ENCODE peak calls at places on chromosomes 13 and 19, in five cellular contexts. M is adrenal gland, V is pancreas, L is lower leg skin, O is cardiac fibroblast. B is an unnamed sample.

GRCh38 chr19:2039959-2040646 is 10.9 kb downstream of the MKNK2 start:
- DNase-seq in M (no peak), V (peak; percentile 43), L (no peak), O (no peak), B (no peak)

GRCh38 chr13:54029226-54029625 is 1000.6 kb downstream of the OLFM4 start:
- DNase-seq in M (no peak), V (peak; percentile 29), L (no peak), O (peak; percentile 4), B (peak; percentile 87)

GRCh38 chr19:48969276-48970138 is 4.4 kb downstream of the FTL start:
- DNase-seq in M (no peak), V (peak; percentile 29), L (no peak), O (no peak), B (no peak)

GRCh38 chr13:31773538-31773937 is 34.2 kb downstream of the RXFP2 start:
- DNase-seq in M (no peak), V (no peak), L (no peak), O (peak; percentile 97), B (no peak)

GRCh38 chr19:14375055-14375581 is 6.1 kb upstream of the ADGRE5 start:
- DNase-seq in M (peak; percentile 50), V (no peak), L (peak; percentile 88), O (no peak), B (no peak)

GRCh38 chr13:51559916-51560315 is 24.3 kb upstream of the WDFY2 start:
- DNase-seq in M (no peak), V (no peak), L (no peak), O (no peak), B (no peak)

GRCh38 chr13:36914648-36915047 is 5.4 kb downstream of the SMAD9 start:
- DNase-seq in M (no peak), V (no peak), L (no peak), O (no peak), B (no peak)

GRCh38 chr13:21686761-21687391 is 16.0 kb downstream of the FGF9 start:
- DNase-seq in M (no peak), V (no peak), L (no peak), O (no peak), B (no peak)

GRCh38 chr19:13797870-13798269 is 2.6 kb downstream of the ZSWIM4 start:
- DNase-seq in M (peak; percentile 67), V (no peak), L (no peak), O (peak; percentile 94), B (no peak)

GRCh38 chr19:1747285-1748114 is 5.8 kb upstream of the ONECUT3 start:
- DNase-seq in M (peak; percentile 16), V (peak; percentile 70), L (no peak), O (peak; percentile 94), B (peak; percentile 30)

GRCh38 chr19:37413243-37414084 is 42.6 kb downstream of the ZNF527 start:
- DNase-seq in M (no peak), V (no peak), L (no peak), O (peak; percentile 34), B (no peak)

GRCh38 chr13:59843040-59843439 is 320.7 kb downstream of the DIAPH3 start:
- DNase-seq in M (no peak), V (no peak), L (no peak), O (no peak), B (no peak)

GRCh38 chr13:43805071-43805468 is 18.3 kb upstream of the ENOX1 start:
- DNase-seq in M (no peak), V (no peak), L (no peak), O (peak; percentile 99), B (no peak)

GRCh38 chr19:10603084-10603872 is 16.2 kb upstream of the AP1M2 start:
- DNase-seq in M (peak; percentile 50), V (no peak), L (peak; percentile 90), O (peak; percentile 12), B (no peak)

GRCh38 chr13:105464249-105464648 is 1071.2 kb downstream of the EFNB2 start:
- DNase-seq in M (no peak), V (no peak), L (no peak), O (peak; percentile 12), B (no peak)

GRCh38 chr19:40144947-40145748 is 46.1 kb upstream of the MAP3K10 start:
- DNase-seq in M (no peak), V (no peak), L (no peak), O (no peak), B (no peak)

GRCh38 chr19:40141546-40141945 is 49.7 kb upstream of the MAP3K10 start:
- DNase-seq in M (no peak), V (no peak), L (no peak), O (no peak), B (no peak)

GRCh38 chr19:40144151-40144550 is 47.1 kb upstream of the MAP3K10 start:
- DNase-seq in M (no peak), V (no peak), L (no peak), O (no peak), B (no peak)

GRCh38 chr19:40147338-40147692 is 43.9 kb upstream of the MAP3K10 start:
- DNase-seq in M (no peak), V (no peak), L (peak; percentile 48), O (no peak), B (no peak)

GRCh38 chr19:40143612-40144011 is 47.6 kb upstream of the MAP3K10 start:
- DNase-seq in M (no peak), V (no peak), L (no peak), O (no peak), B (no peak)
- H3K4me3 ChIP-seq in M (no peak overlapping the region), V (no peak overlapping the region), L (no peak overlapping the region), O (no peak overlapping the region), B (no peak overlapping the region)

GRCh38 chr19:17309198-17309961 is at the start of gene DDA1:
- DNase-seq in M (peak; percentile 100), V (peak; percentile 99), L (peak; percentile 100), O (peak; percentile 100), B (peak; percentile 99)
- TF ChIP-seq CTCF in M (no peak), V (no peak), L (no peak), O (no peak), B (no peak)

DNA sequence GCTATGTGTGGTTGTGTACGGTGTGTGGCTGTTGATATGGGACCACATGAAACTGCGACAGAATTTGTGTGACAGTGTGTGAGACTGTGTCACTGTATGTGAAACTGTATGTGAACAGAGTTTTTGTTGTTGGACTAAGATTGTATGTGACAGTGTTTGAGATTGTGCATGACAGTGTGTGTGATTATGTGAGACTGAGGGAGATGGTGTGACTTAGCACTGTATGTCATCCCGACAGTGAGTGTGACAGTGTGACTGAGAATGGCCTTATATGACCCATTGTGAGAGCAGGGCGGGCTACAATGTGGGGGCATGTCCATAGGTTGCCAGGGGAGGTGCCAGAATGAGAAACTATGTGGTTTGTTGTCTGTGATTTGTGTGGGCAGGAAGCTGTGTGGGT is 930 bp downstream of the ZNF583 start:
- DNase-seq in M (no peak), V (no peak), L (no peak), O (no peak), B (no peak)
- H3K4me3 ChIP-seq in M (no peak overlapping the region), V (no peak overlapping the region), L (no peak overlapping the region), O (peak overlapping the region; percentile 91), B (peak overlapping the region; percentile 72)

DNA sequence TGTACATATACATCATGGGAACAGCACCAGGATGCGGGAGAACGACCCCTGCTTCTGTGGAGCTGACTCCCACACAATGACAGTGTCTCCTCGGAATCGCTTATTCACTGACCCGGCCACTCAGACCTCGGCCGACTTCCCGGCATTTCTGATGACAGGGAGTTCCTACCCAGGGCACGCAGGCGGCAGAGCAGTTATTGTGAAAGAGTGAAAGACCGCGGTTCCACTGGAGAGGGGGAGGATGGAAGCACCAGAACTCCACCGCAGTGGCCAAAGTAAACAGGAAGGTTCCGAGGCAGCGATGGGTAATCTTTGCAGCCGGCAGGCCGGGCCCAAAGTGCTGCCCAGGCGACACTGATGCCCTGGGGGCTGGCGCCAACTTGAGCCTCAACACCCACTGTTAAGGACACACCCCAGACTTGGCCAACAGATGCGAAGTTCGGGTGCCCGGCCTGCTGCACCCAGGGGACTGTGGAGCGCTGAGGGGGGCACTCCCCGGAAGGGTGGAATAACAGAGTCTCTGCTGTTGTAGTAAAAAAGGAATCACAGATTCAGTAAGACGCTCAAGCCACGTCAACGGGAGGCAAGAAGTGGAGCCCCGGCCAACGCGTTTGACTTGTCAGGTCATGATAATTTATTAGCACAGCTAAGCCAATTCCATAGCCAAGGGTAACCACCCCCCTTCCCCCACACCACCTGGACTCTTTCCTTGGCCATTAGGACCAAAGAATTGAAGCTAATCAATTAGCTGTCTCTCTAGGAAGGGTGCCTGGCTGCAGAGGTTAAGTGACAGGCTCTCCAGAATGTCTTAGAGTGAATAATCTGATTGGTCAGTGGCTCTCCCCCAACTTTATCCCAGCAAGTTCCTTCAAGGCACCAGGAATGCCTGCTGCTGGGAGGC is 5.8 kb downstream of the MLLT1 start:
- DNase-seq in M (peak; percentile 95), V (peak; percentile 80), L (peak; percentile 97), O (peak; percentile 95), B (no peak)
- TF ChIP-seq CTCF in M (no peak), V (no peak), L (no peak), O (no peak), B (no peak)

DNA sequence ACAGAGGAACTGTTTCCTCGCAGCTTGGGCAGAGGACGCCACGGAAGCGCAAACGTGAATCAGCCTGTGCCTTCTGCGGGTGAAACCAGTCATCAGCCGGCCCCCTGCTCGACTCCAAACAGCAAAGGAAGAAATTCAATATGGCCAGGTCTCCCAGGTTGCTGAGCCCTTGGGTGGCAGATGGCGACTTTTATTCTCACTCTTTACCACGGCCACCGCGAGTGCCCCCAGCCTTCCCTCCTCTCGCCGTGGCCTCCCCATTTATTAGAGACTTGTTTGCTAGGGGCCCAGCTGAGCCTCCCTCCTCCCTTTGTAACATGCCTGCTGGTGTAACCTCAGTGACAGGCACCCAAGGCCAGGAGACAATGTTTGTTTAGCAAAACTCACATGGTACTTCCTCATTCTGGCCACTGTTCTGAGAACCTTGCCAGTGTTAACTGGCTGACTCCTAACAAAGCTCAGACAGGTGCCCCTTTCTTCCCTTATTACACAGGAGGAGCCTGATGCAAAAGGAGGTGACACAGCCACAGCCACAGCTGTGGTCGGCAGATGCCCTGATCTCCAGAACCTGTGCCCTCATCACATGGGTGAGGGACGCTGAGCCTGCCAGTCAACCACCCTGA is 5.8 kb downstream of the RAB20 start:
- DNase-seq in M (peak; percentile 80), V (peak; percentile 79), L (no peak), O (no peak), B (no peak)
- H3K4me3 ChIP-seq in M (no peak overlapping the region), V (no peak overlapping the region), L (no peak overlapping the region), O (no peak overlapping the region), B (no peak overlapping the region)

DNA sequence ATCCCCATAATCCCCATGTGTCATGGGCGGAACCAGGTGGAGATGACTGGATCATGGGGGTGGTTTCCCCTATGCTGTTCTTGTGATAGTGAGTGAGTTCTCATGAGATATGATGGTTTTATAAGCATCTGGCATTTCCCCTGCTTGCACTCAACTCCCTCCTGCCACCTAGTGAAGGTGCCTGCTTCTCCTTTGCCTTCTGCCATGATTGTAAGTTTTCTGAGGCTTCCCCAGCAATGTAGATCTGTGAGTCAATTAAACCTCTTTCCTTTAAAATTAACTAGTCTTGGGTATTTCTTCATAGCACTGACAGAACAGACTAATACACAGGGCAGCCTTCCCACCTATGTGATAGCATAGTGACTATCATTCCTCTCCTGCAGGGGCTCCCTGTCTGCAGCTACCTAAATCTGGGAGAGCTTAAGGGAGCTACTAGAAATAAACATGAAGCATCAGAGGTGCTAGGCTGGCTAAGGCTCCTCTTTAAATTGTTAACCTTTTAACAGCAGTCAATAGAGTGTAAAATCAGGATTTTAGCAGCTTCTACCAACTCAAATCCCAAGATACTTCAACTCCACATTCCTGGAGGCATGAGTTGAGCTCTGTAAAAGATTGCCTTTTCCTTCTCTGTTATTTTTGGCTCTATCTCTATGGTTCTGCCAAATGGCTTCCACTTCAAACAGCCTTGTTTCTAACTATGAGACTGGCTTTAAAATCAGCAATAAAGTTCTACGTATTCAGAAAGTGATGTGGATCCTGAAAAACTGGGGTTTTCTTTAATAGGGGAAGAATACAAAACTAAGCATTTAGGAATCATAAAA is 112.3 kb downstream of the VWA8 start:
- DNase-seq in M (peak; percentile 3), V (no peak), L (no peak), O (peak; percentile 69), B (no peak)
- TF ChIP-seq CTCF in M (no peak), V (no peak), L (no peak), O (peak; percentile 34), B (peak; percentile 27)

B was measured in retinal pigment epithelial cell.